ENCODE peak calls at places on chromosome 13, in six cellular contexts. One of them, this sample, is unnamed.
A peak's percentile ranks its signal among the peaks of the same experiment; 100 is the strongest.

GRCh38 chr13:75226092-75226491 is 255.9 kb downstream of the TBC1D4 start:
- DNase-seq in AG10803: no peak
- DNase-seq in astrocyte of the cerebellum: no peak
- DNase-seq in astrocyte: peak; percentile 31
- DNase-seq in neural progenitor cell: no peak
- DNase-seq in hepatocyte: no peak
- DNase-seq in this sample: no peak

GRCh38 chr13:27569405-27569804 is 50.9 kb downstream of the LNX2 start:
- DNase-seq in astrocyte of the cerebellum: no peak
- DNase-seq in AG10803: no peak
- DNase-seq in astrocyte: no peak
- DNase-seq in hepatocyte: no peak
- DNase-seq in neural progenitor cell: no peak
- DNase-seq in this sample: no peak

GRCh38 chr13:43751624-43752023 is 35.1 kb downstream of the ENOX1 start:
- DNase-seq in astrocyte: no peak
- DNase-seq in hepatocyte: no peak
- DNase-seq in astrocyte of the cerebellum: no peak
- DNase-seq in neural progenitor cell: no peak
- DNase-seq in AG10803: no peak
- DNase-seq in this sample: peak; percentile 18

GRCh38 chr13:23915308-23915707 is 18.0 kb upstream of the C1QTNF9B start:
- DNase-seq in hepatocyte: no peak
- DNase-seq in astrocyte of the cerebellum: no peak
- DNase-seq in AG10803: no peak
- DNase-seq in astrocyte: no peak
- DNase-seq in neural progenitor cell: no peak
- DNase-seq in this sample: no peak

GRCh38 chr13:28503182-28503980 is 8.5 kb upstream of the FLT1 start:
- DNase-seq in hepatocyte: no peak
- DNase-seq in astrocyte: no peak
- DNase-seq in astrocyte of the cerebellum: no peak
- DNase-seq in neural progenitor cell: no peak
- DNase-seq in AG10803: no peak
- DNase-seq in this sample: no peak

GRCh38 chr13:94710881-94711560 is 1.3 kb downstream of the SOX21 start:
- DNase-seq in hepatocyte: peak; percentile 43
- DNase-seq in astrocyte: no peak
- DNase-seq in AG10803: no peak
- DNase-seq in astrocyte of the cerebellum: no peak
- DNase-seq in neural progenitor cell: peak; percentile 77
- DNase-seq in this sample: no peak

GRCh38 chr13:32036131-32036695 is 4.6 kb downstream of the FRY start:
- DNase-seq in hepatocyte: no peak
- DNase-seq in AG10803: no peak
- DNase-seq in astrocyte: no peak
- DNase-seq in astrocyte of the cerebellum: no peak
- DNase-seq in neural progenitor cell: no peak
- DNase-seq in this sample: no peak

GRCh38 chr13:20775961-20776360 is 2.2 kb upstream of the EEF1AKMT1 start:
- DNase-seq in hepatocyte: no peak
- DNase-seq in neural progenitor cell: no peak
- DNase-seq in astrocyte of the cerebellum: no peak
- DNase-seq in AG10803: no peak
- DNase-seq in astrocyte: no peak
- DNase-seq in this sample: no peak

GRCh38 chr13:81184556-81185265 is 843.8 kb upstream of the SPRY2 start:
- DNase-seq in AG10803: no peak
- DNase-seq in astrocyte: peak; percentile 10
- DNase-seq in hepatocyte: no peak
- DNase-seq in astrocyte of the cerebellum: no peak
- DNase-seq in neural progenitor cell: no peak
- DNase-seq in this sample: no peak

GRCh38 chr13:99703908-99704307 is 202.6 kb downstream of the TM9SF2 start:
- DNase-seq in astrocyte: no peak
- DNase-seq in astrocyte of the cerebellum: no peak
- DNase-seq in AG10803: no peak
- DNase-seq in neural progenitor cell: no peak
- DNase-seq in hepatocyte: no peak
- DNase-seq in this sample: no peak

GRCh38 chr13:101144808-101145419 is 271.4 kb downstream of the NALCN start:
- DNase-seq in astrocyte of the cerebellum: peak; percentile 63
- DNase-seq in astrocyte: peak; percentile 34
- DNase-seq in neural progenitor cell: peak; percentile 72
- DNase-seq in hepatocyte: peak; percentile 83
- DNase-seq in AG10803: peak; percentile 62
- DNase-seq in this sample: peak; percentile 78

GRCh38 chr13:40102360-40102727 is 446.9 kb downstream of the COG6 start:
- DNase-seq in astrocyte of the cerebellum: no peak
- DNase-seq in neural progenitor cell: no peak
- DNase-seq in AG10803: no peak
- DNase-seq in hepatocyte: no peak
- DNase-seq in astrocyte: no peak
- DNase-seq in this sample: no peak

DNA sequence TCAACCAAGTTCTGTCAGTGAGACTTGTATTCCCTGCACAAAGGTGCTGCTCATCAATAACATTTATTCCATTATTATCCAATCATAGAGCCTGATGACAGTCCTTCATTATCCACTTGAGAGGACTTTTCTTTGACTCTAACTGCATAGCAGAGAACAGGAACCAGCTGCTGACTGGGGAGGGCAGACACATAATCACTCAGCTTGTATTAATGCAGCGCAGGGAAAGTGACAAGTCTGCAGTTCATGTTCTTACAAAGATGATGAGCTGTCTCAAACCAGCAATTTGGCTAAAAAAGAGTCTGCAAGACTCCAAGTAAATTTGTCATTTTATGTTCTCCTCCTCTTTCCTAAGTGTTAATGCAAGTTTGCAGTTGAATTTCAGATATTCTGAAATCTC is 40.0 kb upstream of the CBY2 start:
- DNase-seq in astrocyte of the cerebellum: no peak
- DNase-seq in astrocyte: no peak
- DNase-seq in AG10803: no peak
- DNase-seq in hepatocyte: no peak
- DNase-seq in neural progenitor cell: no peak
- DNase-seq in this sample: no peak
- H3K4me3 ChIP-seq in astrocyte of the cerebellum: no peak overlapping the region
- H3K4me3 ChIP-seq in astrocyte: no peak overlapping the region
- H3K4me3 ChIP-seq in AG10803: no peak overlapping the region
- H3K4me3 ChIP-seq in hepatocyte: no peak overlapping the region
- H3K4me3 ChIP-seq in neural progenitor cell: no peak overlapping the region
- H3K4me3 ChIP-seq in this sample: no peak overlapping the region

DNA sequence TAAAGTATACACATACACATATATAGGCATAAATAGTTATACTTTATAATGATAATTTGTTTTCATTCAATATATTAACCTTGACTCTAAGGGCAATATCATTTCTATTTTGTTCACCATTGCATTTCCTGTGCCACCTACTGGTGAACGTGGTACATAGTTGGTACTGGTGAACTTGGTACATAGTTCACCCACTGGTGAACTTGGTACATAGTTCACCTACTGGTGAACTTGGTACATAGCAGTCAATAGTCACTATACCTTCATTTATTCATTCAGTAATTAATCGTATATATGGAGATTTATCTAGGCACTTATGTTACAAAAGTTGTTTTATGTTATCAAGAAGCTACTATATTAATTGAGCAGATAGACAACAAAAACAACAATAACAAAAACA is 172.6 kb upstream of the ATXN8OS start:
- DNase-seq in neural progenitor cell: no peak
- DNase-seq in astrocyte of the cerebellum: no peak
- DNase-seq in AG10803: no peak
- DNase-seq in hepatocyte: no peak
- DNase-seq in astrocyte: no peak
- DNase-seq in this sample: no peak
- TF ChIP-seq CTCF in neural progenitor cell: peak; percentile 37
- TF ChIP-seq CTCF in astrocyte of the cerebellum: peak; percentile 29
- TF ChIP-seq CTCF in AG10803: no peak
- TF ChIP-seq CTCF in hepatocyte: no peak
- TF ChIP-seq CTCF in astrocyte: peak; percentile 38
- TF ChIP-seq CTCF in this sample: no peak

GRCh38 chr13:33825083-33825482 is 7.1 kb downstream of the RFC3 start:
- DNase-seq in AG10803: no peak
- DNase-seq in astrocyte of the cerebellum: no peak
- DNase-seq in astrocyte: no peak
- DNase-seq in hepatocyte: no peak
- DNase-seq in neural progenitor cell: no peak
- DNase-seq in this sample: no peak
- H3K4me3 ChIP-seq in AG10803: no peak overlapping the region
- H3K4me3 ChIP-seq in astrocyte of the cerebellum: no peak overlapping the region
- H3K4me3 ChIP-seq in astrocyte: no peak overlapping the region
- H3K4me3 ChIP-seq in hepatocyte: no peak overlapping the region
- H3K4me3 ChIP-seq in neural progenitor cell: no peak overlapping the region
- H3K4me3 ChIP-seq in this sample: no peak overlapping the region

DNA sequence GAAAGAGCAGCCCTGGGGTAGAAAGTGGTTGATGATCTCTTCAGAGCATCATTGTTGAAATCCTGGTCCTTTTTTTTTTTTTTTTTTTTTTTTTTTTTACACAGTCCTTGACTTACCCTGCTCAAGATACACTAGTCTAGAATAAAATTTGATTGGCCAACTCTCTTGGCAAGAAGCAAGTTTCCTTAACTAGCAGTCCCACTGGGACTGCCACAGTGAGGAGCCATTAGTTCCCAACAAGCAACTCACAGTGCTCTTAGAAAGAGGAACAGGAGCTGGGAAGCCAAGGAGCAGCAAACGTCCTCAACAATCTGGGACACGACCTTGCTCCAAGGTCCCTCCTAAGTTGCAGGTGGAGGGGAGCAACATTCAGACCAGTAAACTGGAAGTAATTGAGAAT is 47.9 kb upstream of the INTS6 start:
- DNase-seq in AG10803: no peak
- DNase-seq in neural progenitor cell: no peak
- DNase-seq in astrocyte of the cerebellum: no peak
- DNase-seq in astrocyte: no peak
- DNase-seq in hepatocyte: no peak
- DNase-seq in this sample: no peak
- TF ChIP-seq CTCF in AG10803: no peak
- TF ChIP-seq CTCF in neural progenitor cell: no peak
- TF ChIP-seq CTCF in astrocyte of the cerebellum: no peak
- TF ChIP-seq CTCF in astrocyte: no peak
- TF ChIP-seq CTCF in hepatocyte: no peak
- TF ChIP-seq CTCF in this sample: no peak

DNA sequence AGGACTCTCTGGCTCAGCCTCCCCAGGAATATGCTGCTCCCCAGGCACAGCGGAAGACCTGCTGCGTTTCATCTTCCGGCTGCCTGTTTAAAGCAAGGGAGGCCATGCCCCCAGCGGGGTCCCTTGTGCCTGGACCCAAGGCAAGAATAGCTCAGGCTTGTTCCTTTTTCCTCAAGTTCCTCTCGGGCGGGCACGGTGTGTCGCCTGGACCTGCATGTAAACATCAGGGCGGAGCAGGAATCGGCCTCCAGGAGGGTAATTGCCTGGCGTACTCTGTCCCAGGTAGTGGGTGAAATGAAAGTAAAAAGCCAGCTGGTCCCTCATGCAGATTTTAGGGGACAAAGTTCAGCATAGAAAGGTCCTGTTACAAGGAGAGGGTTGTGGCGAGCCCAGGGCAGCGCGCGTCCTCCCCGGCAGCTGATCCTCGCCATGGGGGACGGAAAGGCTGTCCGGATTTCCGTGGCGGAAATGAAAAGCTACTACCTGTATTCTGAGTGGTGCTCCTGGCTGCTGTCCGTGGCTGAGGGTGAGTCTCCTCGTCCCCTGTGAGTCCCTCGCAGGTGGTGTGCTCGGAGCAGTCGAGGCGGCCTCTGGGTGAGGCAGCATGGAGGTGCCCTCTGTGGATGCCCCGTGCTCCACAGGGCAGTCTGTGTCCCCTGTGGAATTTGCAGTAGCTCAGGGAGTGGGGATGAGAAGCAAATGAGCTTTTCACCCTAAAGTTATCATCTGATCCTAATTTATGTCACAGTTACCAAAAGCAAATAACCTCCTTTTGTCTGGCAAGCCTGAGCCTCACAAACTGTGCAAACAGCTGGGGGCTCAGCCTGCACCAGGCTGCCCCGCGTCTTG is 16.2 kb downstream of the MCF2L start:
- DNase-seq in astrocyte: no peak
- DNase-seq in neural progenitor cell: no peak
- DNase-seq in astrocyte of the cerebellum: no peak
- DNase-seq in AG10803: no peak
- DNase-seq in hepatocyte: peak; percentile 65
- DNase-seq in this sample: no peak
- H3K4me3 ChIP-seq in astrocyte: no peak overlapping the region
- H3K4me3 ChIP-seq in neural progenitor cell: no peak overlapping the region
- H3K4me3 ChIP-seq in astrocyte of the cerebellum: no peak overlapping the region
- H3K4me3 ChIP-seq in AG10803: no peak overlapping the region
- H3K4me3 ChIP-seq in hepatocyte: no peak overlapping the region
- H3K4me3 ChIP-seq in this sample: no peak overlapping the region

GRCh38 chr13:102800145-102801041 is 1.5 kb downstream of the BIVM start:
- DNase-seq in neural progenitor cell: peak; percentile 88
- DNase-seq in astrocyte of the cerebellum: peak; percentile 32
- DNase-seq in hepatocyte: peak; percentile 89
- DNase-seq in AG10803: peak; percentile 78
- DNase-seq in astrocyte: peak; percentile 63
- DNase-seq in this sample: peak; percentile 82
- TF ChIP-seq CTCF in neural progenitor cell: peak; percentile 86
- TF ChIP-seq CTCF in astrocyte of the cerebellum: peak; percentile 77
- TF ChIP-seq CTCF in hepatocyte: peak; percentile 73
- TF ChIP-seq CTCF in AG10803: peak; percentile 56
- TF ChIP-seq CTCF in astrocyte: peak; percentile 28
- TF ChIP-seq CTCF in this sample: peak; percentile 73

GRCh38 chr13:61252213-61252612 is 163.4 kb downstream of the PCDH20 start:
- DNase-seq in AG10803: no peak
- DNase-seq in astrocyte of the cerebellum: no peak
- DNase-seq in neural progenitor cell: no peak
- DNase-seq in hepatocyte: no peak
- DNase-seq in astrocyte: no peak
- DNase-seq in this sample: no peak
- H3K4me3 ChIP-seq in AG10803: no peak overlapping the region
- H3K4me3 ChIP-seq in astrocyte of the cerebellum: no peak overlapping the region
- H3K4me3 ChIP-seq in neural progenitor cell: no peak overlapping the region
- H3K4me3 ChIP-seq in hepatocyte: no peak overlapping the region
- H3K4me3 ChIP-seq in astrocyte: no peak overlapping the region
- H3K4me3 ChIP-seq in this sample: no peak overlapping the region

DNA sequence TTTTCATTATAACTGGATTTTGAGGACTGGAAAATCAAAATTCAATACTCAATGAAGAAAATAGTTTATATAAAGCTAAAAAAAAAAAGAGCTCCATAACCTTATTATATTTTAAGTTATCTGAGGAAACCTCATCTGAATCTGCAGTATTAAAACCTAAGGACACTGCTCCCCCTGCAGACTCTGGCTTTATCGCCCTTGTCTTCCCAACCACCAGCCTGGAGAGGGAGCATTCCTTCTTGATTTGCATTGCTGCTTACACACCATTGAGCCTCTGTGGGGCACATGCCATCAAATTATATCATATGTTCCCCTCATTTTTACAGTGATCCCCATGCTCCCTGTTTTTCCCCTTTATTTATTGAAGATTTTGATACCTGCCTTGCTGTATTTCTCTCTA is 871.4 kb upstream of the GPC6 start:
- DNase-seq in neural progenitor cell: peak; percentile 57
- DNase-seq in hepatocyte: peak; percentile 26
- DNase-seq in astrocyte of the cerebellum: peak; percentile 2
- DNase-seq in AG10803: no peak
- DNase-seq in astrocyte: peak; percentile 39
- DNase-seq in this sample: peak; percentile 86
- TF ChIP-seq CTCF in neural progenitor cell: peak; percentile 52
- TF ChIP-seq CTCF in hepatocyte: peak; percentile 36
- TF ChIP-seq CTCF in astrocyte of the cerebellum: peak; percentile 65
- TF ChIP-seq CTCF in AG10803: no peak
- TF ChIP-seq CTCF in astrocyte: peak; percentile 6
- TF ChIP-seq CTCF in this sample: peak; percentile 97

This sample was measured in choroid plexus epithelial cell.